ENCODE peak calls at places on chromosomes 2 and 18, in five cellular contexts. Q is lung microvascular endothelial cell; G is neuronal stem cell; U is thoracic aorta; Y is stimulated activated effector memory CD8-positive, alpha-beta T cell treated with anti-CD3 and anti-CD28 coated beads, Interleukin-12 subunit alpha, Interleukin-12 subunit beta, amount 100 ng/mL, for 72 hours. O is an unnamed sample.

GRCh38 chr2:98412751-98413445 is 31.8 kb upstream of the INPP4A start:
- DNase-seq in G (peak), U (no peak), Q (peak), Y (peak), O (no peak)

GRCh38 chr2:228646061-228646460 is 464.6 kb upstream of the SPHKAP start:
- DNase-seq in Q (no peak), G (no peak), Y (no peak), U (no peak), O (no peak)

GRCh38 chr2:69514836-69515235 is 77.6 kb upstream of the NFU1 start:
- DNase-seq in Q (peak), U (no peak), G (no peak), Y (no peak), O (no peak)

GRCh38 chr2:202870431-202871160 is 970 bp downstream of the ICA1L start:
- DNase-seq in Q (peak), U (no peak), Y (peak), G (peak), O (peak)

GRCh38 chr2:160141944-160142343 is 58.1 kb downstream of the ITGB6 start:
- DNase-seq in G (no peak), Q (no peak), U (no peak), Y (no peak), O (no peak)

GRCh38 chr2:223835701-223836532 is 1.5 kb downstream of the AP1S3 start:
- DNase-seq in U (no peak), Y (no peak), G (no peak), Q (no peak), O (peak)

GRCh38 chr2:143469323-143469722 is 340.1 kb downstream of the ARHGAP15 start:
- DNase-seq in U (no peak), G (no peak), Q (no peak), Y (no peak), O (no peak)

GRCh38 chr18:44051088-44051487 is 629.6 kb upstream of the SETBP1 start:
- DNase-seq in G (peak), Y (no peak), U (no peak), Q (no peak), O (no peak)

GRCh38 chr2:240419321-240419720 is 16.1 kb upstream of the GPC1 start:
- DNase-seq in Y (no peak), Q (no peak), U (no peak), G (no peak), O (no peak)

GRCh38 chr2:85942346-85942957 is 53.7 kb upstream of the ST3GAL5 start:
- DNase-seq in Y (no peak), U (no peak), Q (no peak), G (no peak), O (no peak)

GRCh38 chr2:11698009-11698922 is 28.3 kb upstream of the NTSR2 start:
- DNase-seq in G (no peak), U (peak), Y (no peak), Q (no peak), O (no peak)

GRCh38 chr2:201262718-201263117 is 2.4 kb downstream of the CASP8 start:
- DNase-seq in Y (peak), U (no peak), Q (no peak), G (no peak), O (no peak)

GRCh38 chr2:26630235-26630634 is 10.9 kb downstream of the CIB4 start:
- DNase-seq in U (no peak), Y (no peak), Q (no peak), G (no peak), O (no peak)

GRCh38 chr2:136386046-136386445 is 268.1 kb upstream of the CXCR4 start:
- DNase-seq in U (no peak), Q (no peak), G (no peak), Y (no peak), O (no peak)

O was measured in GM12892.